ENCODE peak calls at places on chromosomes 7 and 10, in nine cellular contexts. T, C, K, B, X, R, Y, U and L are unnamed samples.

GRCh38 chr7:107723255-107723654 is 20.7 kb upstream of the CBLL1 start:
- DNase-seq in X (no peak), C (no peak), B (no peak), R (no peak), T (no peak), Y (no peak), U (no peak), K (no peak), L (no peak)

GRCh38 chr10:29776246-29776645 is 141.5 kb upstream of the SVIL start:
- DNase-seq in Y (no peak), U (no peak), R (no peak), T (no peak), K (no peak), X (no peak), C (no peak), B (no peak), L (no peak)

GRCh38 chr10:132850896-132851295 is 64.9 kb upstream of the NKX6-2 start:
- DNase-seq in K (peak; percentile 34), U (no peak), T (peak; percentile 38), Y (no peak), C (no peak), B (no peak), R (no peak), X (no peak), L (no peak)

GRCh38 chr7:36600869-36601530 is 123.3 kb downstream of the AOAH start:
- DNase-seq in K (no peak), Y (no peak), C (peak; percentile 66), U (peak; percentile 71), R (no peak), B (no peak), X (no peak), T (no peak), L (no peak)

GRCh38 chr7:48213226-48213625 is 42.0 kb downstream of the ABCA13 start:
- DNase-seq in X (no peak), R (no peak), C (no peak), Y (no peak), T (no peak), K (no peak), B (no peak), U (no peak), L (no peak)

GRCh38 chr10:118373786-118374185 is 31.7 kb upstream of the FAM204A start:
- DNase-seq in R (no peak), X (peak; percentile 90), U (peak; percentile 66), K (no peak), C (peak; percentile 61), T (no peak), B (peak; percentile 30), Y (no peak), L (no peak)

GRCh38 chr7:128755816-128756476 is 16.8 kb downstream of the CALU start:
- DNase-seq in R (no peak), C (no peak), B (no peak), U (no peak), Y (no peak), K (no peak), T (no peak), X (peak; percentile 94), L (no peak)

GRCh38 chr7:139339698-139340036 is 1.5 kb upstream of the FMC1 start:
- DNase-seq in Y (no peak), K (no peak), C (no peak), T (no peak), B (no peak), R (no peak), X (no peak), U (no peak), L (no peak)

GRCh38 chr7:70681847-70682350 is 450.0 kb upstream of the GALNT17 start:
- DNase-seq in K (no peak), T (no peak), R (no peak), Y (no peak), C (no peak), B (no peak), X (no peak), U (no peak), L (no peak)

GRCh38 chr7:11753441-11753840 is 78.6 kb downstream of the THSD7A start:
- DNase-seq in X (no peak), R (no peak), B (no peak), Y (no peak), U (no peak), T (no peak), K (no peak), C (no peak), L (no peak)

GRCh38 chr10:96317067-96317833 is 13.0 kb downstream of the DNTT start:
- DNase-seq in R (no peak), X (no peak), K (no peak), C (no peak), Y (no peak), B (no peak), T (no peak), U (no peak), L (no peak)
- TF ChIP-seq CTCF in R (no peak), X (no peak), K (peak; percentile 15), C (no peak), Y (no peak), B (no peak), T (no peak), U (no peak), L (no peak)

GRCh38 chr10:83961620-83962019 is 177.7 kb upstream of the GHITM start:
- DNase-seq in X (no peak), B (no peak), C (no peak), U (no peak), T (no peak), R (no peak), Y (no peak), K (peak; percentile 52), L (no peak)
- TF ChIP-seq CTCF in X (no peak), B (no peak), C (no peak), U (no peak), T (peak; percentile 32), R (peak; percentile 35), Y (no peak), K (peak; percentile 73), L (no peak)

DNA sequence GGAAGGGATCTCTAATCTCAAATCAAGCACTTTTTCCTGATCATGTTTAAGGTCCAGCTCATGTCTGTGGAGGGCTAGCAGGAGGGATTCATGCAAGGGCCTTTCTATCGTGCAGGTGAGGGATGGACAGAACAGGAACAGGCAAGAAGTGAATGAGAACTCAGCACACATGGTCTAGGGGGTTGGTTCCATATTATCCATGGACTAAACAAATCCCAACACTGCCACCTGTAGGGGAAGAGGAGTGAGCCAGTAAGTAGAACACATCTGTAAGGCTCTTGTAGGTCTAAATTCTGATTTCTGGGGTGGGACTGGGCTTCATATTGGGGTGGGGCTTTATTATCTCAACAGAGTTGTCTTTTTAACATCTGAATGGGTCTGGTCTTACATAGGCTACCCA is 138.0 kb upstream of the TARP start:
- DNase-seq in U (no peak), T (no peak), Y (no peak), X (no peak), B (no peak), K (peak; percentile 83), R (no peak), C (no peak), L (no peak)
- TF ChIP-seq CTCF in U (no peak), T (no peak), Y (no peak), X (peak; percentile 46), B (peak; percentile 43), K (peak; percentile 60), R (peak; percentile 36), C (peak; percentile 37), L (no peak)

DNA sequence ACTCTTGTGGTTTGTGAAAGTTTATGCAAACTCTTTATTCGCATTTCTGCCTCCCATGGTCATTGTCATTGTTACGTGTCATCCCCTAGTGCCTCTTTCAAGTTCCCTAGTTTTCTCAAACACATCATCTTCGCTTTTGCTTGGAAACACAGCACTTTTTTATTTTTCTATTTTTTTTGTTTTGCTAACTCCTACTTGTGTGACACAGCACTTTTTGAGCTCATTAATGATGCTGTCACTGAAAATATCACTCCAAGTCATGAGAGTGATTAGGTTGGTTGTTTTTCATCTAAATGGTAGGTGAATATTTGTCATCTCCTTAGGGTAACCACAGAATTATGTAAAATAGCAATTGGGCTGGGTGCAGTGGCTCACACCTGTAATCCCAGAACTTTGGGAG is 8.5 kb upstream of the STX1A start:
- DNase-seq in C (no peak), X (no peak), Y (no peak), B (no peak), K (no peak), T (no peak), U (no peak), R (no peak), L (no peak)
- TF ChIP-seq CTCF in C (no peak), X (no peak), Y (no peak), B (no peak), K (no peak), T (no peak), U (no peak), R (no peak), L (no peak)

DNA sequence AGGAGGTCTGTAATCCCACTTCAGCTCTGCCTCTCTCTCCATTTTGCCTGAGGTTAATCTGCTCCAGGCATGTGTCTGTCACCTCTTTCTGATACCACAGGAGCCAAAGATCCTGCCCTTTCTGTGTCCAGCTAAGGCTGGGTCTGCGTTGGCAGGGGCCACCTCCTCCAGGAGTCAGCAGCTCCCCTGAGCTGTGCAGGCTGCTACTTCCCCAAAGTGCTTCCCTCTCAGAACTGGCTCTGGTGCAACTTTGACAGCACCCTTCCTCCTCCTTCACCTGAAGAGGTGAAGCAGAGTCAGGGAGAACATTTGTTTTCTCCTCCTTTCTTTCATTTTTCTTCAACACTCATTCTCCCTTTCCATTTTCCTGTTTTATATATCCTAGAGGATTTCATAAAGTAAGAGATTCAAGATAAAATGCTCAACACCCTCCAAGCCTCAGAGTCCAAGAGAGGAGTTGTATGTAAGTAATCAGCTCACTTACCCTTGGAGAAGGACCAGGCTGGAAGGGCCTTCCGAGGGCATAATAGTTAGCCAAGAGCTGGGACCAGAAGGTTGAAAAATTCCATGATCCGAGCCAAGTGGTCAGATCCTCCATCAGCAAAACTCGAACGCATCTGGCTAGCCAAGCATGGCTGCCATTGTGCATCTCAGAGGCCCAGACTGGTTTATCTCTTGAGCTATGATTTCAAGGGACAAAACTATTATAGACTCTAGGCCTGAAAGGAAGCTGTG is 257.3 kb downstream of the PTEN start:
- DNase-seq in K (no peak), Y (no peak), U (no peak), X (no peak), R (no peak), C (no peak), B (no peak), T (no peak), L (no peak)
- TF ChIP-seq CTCF in K (no peak), Y (no peak), U (no peak), X (no peak), R (no peak), C (no peak), B (no peak), T (no peak), L (no peak)

DNA sequence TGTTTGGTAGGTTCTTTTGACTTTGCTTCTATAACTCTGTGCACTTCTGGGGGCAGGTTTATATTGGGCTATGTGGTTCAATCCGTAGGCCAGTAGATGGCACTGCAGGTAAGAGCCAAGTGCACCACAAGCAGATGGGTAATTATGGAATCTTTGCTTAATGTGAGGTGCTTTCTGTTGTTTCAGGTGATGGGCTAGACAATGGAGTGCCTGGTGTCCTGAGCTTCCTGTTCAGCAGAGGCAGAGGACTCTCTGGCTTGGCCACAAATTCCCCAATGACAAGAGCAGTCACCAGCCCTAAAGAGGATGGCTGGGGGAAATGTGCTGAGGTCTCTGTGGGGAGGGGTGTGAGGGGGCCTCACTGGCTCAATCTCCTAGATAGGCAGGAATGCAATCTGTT is 455.0 kb downstream of the CCSER2 start:
- DNase-seq in U (peak; percentile 42), T (no peak), X (no peak), B (peak; percentile 7), K (peak; percentile 65), C (peak; percentile 12), Y (no peak), R (peak; percentile 36), L (no peak)
- TF ChIP-seq CTCF in U (peak; percentile 17), T (peak; percentile 14), X (peak; percentile 52), B (peak; percentile 74), K (peak; percentile 88), C (peak; percentile 80), Y (no peak), R (peak; percentile 78), L (no peak)

GRCh38 chr10:86757110-86757790 is 831 bp downstream of the BMPR1A start:
- DNase-seq in X (peak; percentile 58), K (peak; percentile 50), U (peak; percentile 41), T (peak; percentile 63), Y (no peak), C (no peak), R (peak; percentile 29), B (no peak), L (peak; percentile 57)
- TF ChIP-seq CTCF in X (peak; percentile 69), K (peak; percentile 30), U (peak; percentile 26), T (peak; percentile 39), Y (no peak), C (peak; percentile 16), R (peak; percentile 55), B (peak; percentile 32), L (peak; percentile 43)